ENCODE peak calls at places on chromosomes 2 and 18, in four cellular contexts. Z, S, G and N are unnamed samples.

GRCh38 chr2:150417278-150417677 is 70.2 kb downstream of the RND3 start:
- DNase-seq in Z (no peak), S (no peak), G (no peak), N (no peak)

GRCh38 chr2:20584045-20584636 is 66.8 kb downstream of the HS1BP3 start:
- DNase-seq in Z (peak), S (peak), G (no peak), N (no peak)

GRCh38 chr2:182858671-182859070 is 7.8 kb downstream of the FRZB start:
- DNase-seq in Z (peak), S (no peak), G (no peak), N (no peak)

GRCh38 chr2:136713739-136714138 is 51.6 kb upstream of the THSD7B start:
- DNase-seq in Z (no peak), S (no peak), G (no peak), N (no peak)

GRCh38 chr2:10619643-10620042 is 70.1 kb downstream of the NOL10 start:
- DNase-seq in Z (no peak), S (no peak), G (no peak), N (peak)

GRCh38 chr2:235156055-235156454 is 204.2 kb downstream of the SH3BP4 start:
- DNase-seq in Z (no peak), S (no peak), G (no peak), N (no peak)

GRCh38 chr2:152335016-152335850 is at the start of gene FMNL2:
- DNase-seq in Z (peak), S (peak), G (peak), N (no peak)

GRCh38 chr2:163601377-163601776 is 134.4 kb downstream of the FIGN start:
- DNase-seq in Z (no peak), S (no peak), G (no peak), N (no peak)

GRCh38 chr2:78439122-78439521 is 586.4 kb upstream of the REG3G start:
- DNase-seq in Z (no peak), S (no peak), G (no peak), N (no peak)
- H3K4me3 ChIP-seq in Z (no peak), S (no peak), G (no peak), N (no peak)

DNA sequence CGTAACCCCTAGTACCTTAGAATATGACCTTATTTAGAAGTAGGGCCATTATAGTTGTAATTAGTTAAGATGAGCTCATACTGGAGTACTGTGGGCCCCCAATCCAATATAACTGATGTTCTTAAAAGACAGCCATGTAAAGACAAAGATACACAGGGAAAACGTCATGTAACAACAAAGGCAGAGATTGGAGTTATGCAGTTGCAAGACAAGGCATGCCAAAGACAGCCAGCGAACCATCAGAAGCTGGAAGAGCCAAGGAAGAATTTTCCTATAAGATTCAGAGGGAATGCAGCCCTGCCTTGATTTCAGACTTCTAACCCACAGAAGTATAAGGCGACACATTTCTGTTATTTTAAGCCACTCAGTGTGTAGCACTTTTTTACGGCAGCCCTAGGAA is 55.9 kb upstream of the TLK1 start:
- DNase-seq in Z (no peak), S (no peak), G (no peak), N (no peak)
- TF ChIP-seq CTCF in Z (no peak), S (no peak), G (no peak), N (no peak)

DNA sequence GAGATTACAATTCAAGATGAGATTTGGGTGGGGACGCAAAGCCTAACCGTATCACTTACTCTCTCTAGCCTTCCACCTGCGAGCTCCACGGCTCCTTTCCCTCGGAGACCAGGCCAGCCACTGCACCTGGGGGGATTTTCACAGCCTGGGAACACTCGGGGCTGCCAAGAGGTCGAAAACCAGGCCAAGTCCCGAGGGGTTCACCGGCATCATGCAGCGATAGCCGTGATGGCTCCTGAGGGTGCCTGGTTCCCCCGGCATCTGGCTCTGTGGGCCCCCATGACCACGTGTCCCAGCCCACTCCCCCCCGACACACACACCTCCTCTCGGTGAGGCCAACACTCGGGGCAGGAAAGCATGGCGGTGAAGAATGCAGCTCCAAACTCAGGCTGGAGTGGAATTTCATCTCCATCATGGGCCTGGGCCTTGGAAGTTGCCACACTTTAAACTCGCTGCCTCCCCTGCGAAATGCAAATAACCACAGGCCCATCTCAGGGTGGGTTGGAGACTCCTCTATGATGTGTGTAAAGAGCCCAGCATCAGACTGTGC is 32.6 kb downstream of the ADCY3 start:
- DNase-seq in Z (no peak), S (no peak), G (no peak), N (no peak)
- H3K4me3 ChIP-seq in Z (no peak), S (no peak), G (no peak), N (no peak)

GRCh38 chr18:79396431-79397287 is 929 bp downstream of the NFATC1 start:
- DNase-seq in Z (peak), S (peak), G (no peak), N (no peak)
- TF ChIP-seq CTCF in Z (no peak), S (peak), G (no peak), N (peak)

GRCh38 chr2:201699384-201699783 is 940 bp upstream of the MPP4 start:
- DNase-seq in Z (no peak), S (no peak), G (no peak), N (no peak)
- H3K4me3 ChIP-seq in Z (peak), S (no peak), G (no peak), N (no peak)

DNA sequence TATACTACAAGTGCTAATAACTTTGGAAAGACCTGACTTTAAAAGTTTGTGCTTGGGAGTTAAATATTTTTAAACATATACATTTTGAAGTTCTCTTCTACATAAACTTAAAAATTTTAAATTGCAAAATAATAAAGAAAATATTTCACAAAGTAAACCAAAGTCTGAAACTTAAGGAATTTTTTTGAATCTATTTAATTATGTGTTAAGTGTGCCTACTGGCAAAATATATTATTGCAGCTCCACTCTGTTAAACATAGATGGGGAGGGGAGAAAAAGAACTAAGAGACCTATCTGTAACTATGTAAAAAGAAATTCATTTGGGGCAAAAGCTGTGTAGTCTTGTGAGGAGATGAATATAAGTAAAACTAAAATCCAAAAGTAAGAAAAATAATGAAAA is 133.3 kb upstream of the UBE2E3 start:
- DNase-seq in Z (no peak), S (no peak), G (no peak), N (no peak)
- TF ChIP-seq CTCF in Z (no peak), S (peak), G (no peak), N (no peak)

GRCh38 chr2:45008296-45009129 is 739 bp downstream of the SIX2 start:
- DNase-seq in Z (peak), S (no peak), G (peak), N (no peak)

GRCh38 chr2:45011621-45012602 is 2.7 kb upstream of the SIX2 start:
- DNase-seq in Z (no peak), S (no peak), G (no peak), N (no peak)

GRCh38 chr2:45010706-45011036 is 1.4 kb upstream of the SIX2 start:
- DNase-seq in Z (no peak), S (no peak), G (no peak), N (no peak)

GRCh38 chr2:45009303-45009927 is at the start of gene SIX2:
- DNase-seq in Z (peak), S (peak), G (peak), N (peak)

GRCh38 chr2:45009928-45010705 is 865 bp upstream of the SIX2 start:
- DNase-seq in Z (peak), S (no peak), G (peak), N (no peak)
- H3K4me3 ChIP-seq in Z (peak), S (peak), G (peak), N (peak)

GRCh38 chr2:118186858-118187254 is 98.6 kb downstream of the INSIG2 start:
- DNase-seq in Z (no peak), S (no peak), G (no peak), N (no peak)

GRCh38 chr2:118190365-118190916 is 102.2 kb downstream of the INSIG2 start:
- DNase-seq in Z (peak), S (no peak), G (no peak), N (no peak)

GRCh38 chr2:118185210-118186109 is 97.2 kb downstream of the INSIG2 start:
- DNase-seq in Z (peak), S (no peak), G (peak), N (no peak)

DNA sequence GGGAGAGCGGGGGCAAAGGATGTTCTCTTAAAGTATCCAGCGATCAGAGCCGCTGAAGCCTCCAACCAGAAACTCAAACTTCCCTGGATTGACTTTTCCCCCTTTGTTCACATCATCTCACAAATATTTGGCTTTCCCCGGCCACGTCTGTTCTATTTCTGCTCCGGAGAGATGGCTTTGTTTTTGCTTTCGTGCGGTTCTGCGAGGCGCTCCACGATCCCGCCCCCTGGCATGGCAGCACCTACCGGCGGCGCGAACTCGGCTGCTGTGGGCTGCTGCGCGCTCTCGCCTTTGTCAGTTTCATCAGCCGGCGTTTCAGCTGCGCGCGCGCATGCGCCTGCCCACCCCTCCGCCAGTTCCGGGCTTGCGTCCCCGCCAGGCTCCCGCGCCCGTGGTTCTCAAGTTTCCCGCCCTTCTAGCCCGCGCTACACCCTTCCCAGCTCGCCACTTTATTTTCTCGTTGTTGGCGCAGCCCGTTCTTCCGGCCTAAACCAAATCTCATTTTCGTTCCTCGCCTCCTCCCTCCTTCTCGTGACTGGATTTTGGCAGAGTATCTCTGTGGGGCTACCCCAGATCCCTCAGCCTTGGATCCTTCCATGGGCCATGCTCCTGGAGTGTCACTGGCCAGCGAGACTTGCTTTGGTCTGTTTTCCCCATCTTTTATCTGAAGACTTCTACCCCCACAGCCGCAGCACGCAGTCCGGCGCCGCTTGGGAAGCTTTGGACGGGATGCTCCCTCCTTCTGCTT is 98.0 kb downstream of the INSIG2 start:
- DNase-seq in Z (peak), S (peak), G (peak), N (peak)
- TF ChIP-seq CTCF in Z (no peak), S (no peak), G (no peak), N (peak)

GRCh38 chr18:62848946-62849345 is 133.6 kb downstream of the PHLPP1 start:
- DNase-seq in Z (peak), S (no peak), G (no peak), N (no peak)

GRCh38 chr18:62852851-62853250 is 137.5 kb downstream of the PHLPP1 start:
- DNase-seq in Z (peak), S (no peak), G (no peak), N (no peak)

GRCh38 chr18:62846334-62846733 is 131.0 kb downstream of the PHLPP1 start:
- DNase-seq in Z (no peak), S (no peak), G (no peak), N (no peak)

GRCh38 chr18:62847081-62847480 is 131.7 kb downstream of the PHLPP1 start:
- DNase-seq in Z (no peak), S (no peak), G (no peak), N (no peak)

GRCh38 chr18:62850619-62851306 is 135.4 kb downstream of the PHLPP1 start:
- DNase-seq in Z (peak), S (no peak), G (no peak), N (no peak)
- H3K4me3 ChIP-seq in Z (peak), S (no peak), G (no peak), N (no peak)

GRCh38 chr2:105329561-105330495 is at the start of gene TGFBRAP1:
- DNase-seq in Z (peak), S (no peak), G (peak), N (no peak)
- TF ChIP-seq CTCF in Z (no peak), S (no peak), G (no peak), N (no peak)